ENCODE peak calls at places on chromosome 20, in nine cellular contexts. N is spleen, M is stomach, V is uterus, P is endothelial cell of umbilical vein, F is ovary, R is IMR-90, U is A549, H is heart left ventricle. E is an unnamed sample.

GRCh38 chr20:60453847-60454246 is 495.6 kb downstream of the CDH26 start:
- DNase-seq in U (no peak), P (no peak), M (no peak), F (no peak), R (no peak), H (no peak), N (no peak), V (no peak), E (no peak)

GRCh38 chr20:58650181-58650775 is 805 bp upstream of the STX16 start:
- DNase-seq in V (no peak), P (no peak), R (no peak), N (peak; percentile 91), F (peak; percentile 75), M (no peak), U (no peak), H (peak; percentile 69), E (peak; percentile 15)

GRCh38 chr20:35901678-35902544 is 52.4 kb downstream of the SCAND1 start:
- DNase-seq in F (no peak), P (peak; percentile 65), U (peak; percentile 80), N (no peak), H (no peak), R (peak; percentile 97), V (no peak), M (no peak), E (no peak)

GRCh38 chr20:35395728-35396127 is 16.0 kb downstream of the UQCC1 start:
- DNase-seq in M (no peak), P (peak; percentile 48), F (no peak), V (no peak), U (no peak), N (no peak), H (no peak), R (peak; percentile 81), E (no peak)

GRCh38 chr20:3101737-3102574 is 17.4 kb upstream of the AVP start:
- DNase-seq in V (no peak), M (no peak), N (no peak), R (no peak), F (no peak), U (no peak), H (no peak), P (no peak), E (no peak)

GRCh38 chr20:38588303-38588702 is 7.3 kb downstream of the ADIG start:
- DNase-seq in F (no peak), M (no peak), R (no peak), U (no peak), P (no peak), V (no peak), H (no peak), N (no peak), E (no peak)

GRCh38 chr20:63133481-63134091 is 82.3 kb downstream of the YTHDF1 start:
- DNase-seq in N (peak; percentile 41), V (no peak), M (no peak), U (no peak), P (no peak), F (no peak), H (peak; percentile 50), R (no peak), E (no peak)

GRCh38 chr20:1154224-1154623 is 30.6 kb downstream of the TMEM74B start:
- DNase-seq in U (no peak), M (no peak), N (no peak), H (no peak), P (no peak), F (no peak), V (no peak), R (no peak), E (no peak)

GRCh38 chr20:38881806-38882440 is 44.3 kb upstream of the FAM83D start:
- DNase-seq in H (no peak), M (no peak), V (no peak), R (no peak), F (no peak), P (no peak), N (peak; percentile 51), U (no peak), E (no peak)

GRCh38 chr20:49700411-49701185 is 13.1 kb downstream of the B4GALT5 start:
- DNase-seq in U (no peak), N (no peak), F (no peak), R (peak; percentile 81), H (no peak), P (peak; percentile 85), M (no peak), V (no peak), E (no peak)

GRCh38 chr20:15061955-15062354 is 724.5 kb upstream of the FLRT3 start:
- DNase-seq in V (no peak), R (no peak), N (no peak), H (no peak), M (no peak), F (no peak), U (no peak), P (no peak), E (peak; percentile 66)

GRCh38 chr20:36322131-36322530 is 16.0 kb downstream of the DLGAP4 start:
- DNase-seq in V (no peak), M (no peak), P (no peak), U (no peak), F (no peak), R (no peak), H (no peak), N (no peak), E (no peak)

GRCh38 chr20:35369804-35370203 is 42.0 kb downstream of the UQCC1 start:
- DNase-seq in M (no peak), P (no peak), U (no peak), R (peak; percentile 87), V (no peak), F (no peak), N (no peak), H (no peak), E (no peak)

GRCh38 chr20:41141153-41141815 is 3.9 kb downstream of the PLCG1 start:
- DNase-seq in N (no peak), V (peak; percentile 66), U (no peak), F (no peak), H (peak; percentile 74), P (peak; percentile 86), M (no peak), R (peak; percentile 58), E (peak; percentile 33)

GRCh38 chr20:62703853-62704228 is 4.8 kb upstream of the NTSR1 start:
- DNase-seq in R (no peak), F (no peak), H (peak; percentile 61), U (no peak), M (no peak), P (no peak), N (no peak), V (no peak), E (no peak)

GRCh38 chr20:17816804-17817590 is 117.2 kb downstream of the BANF2 start:
- DNase-seq in R (no peak), N (no peak), P (no peak), M (no peak), U (no peak), F (no peak), V (no peak), H (no peak), E (no peak)

DNA sequence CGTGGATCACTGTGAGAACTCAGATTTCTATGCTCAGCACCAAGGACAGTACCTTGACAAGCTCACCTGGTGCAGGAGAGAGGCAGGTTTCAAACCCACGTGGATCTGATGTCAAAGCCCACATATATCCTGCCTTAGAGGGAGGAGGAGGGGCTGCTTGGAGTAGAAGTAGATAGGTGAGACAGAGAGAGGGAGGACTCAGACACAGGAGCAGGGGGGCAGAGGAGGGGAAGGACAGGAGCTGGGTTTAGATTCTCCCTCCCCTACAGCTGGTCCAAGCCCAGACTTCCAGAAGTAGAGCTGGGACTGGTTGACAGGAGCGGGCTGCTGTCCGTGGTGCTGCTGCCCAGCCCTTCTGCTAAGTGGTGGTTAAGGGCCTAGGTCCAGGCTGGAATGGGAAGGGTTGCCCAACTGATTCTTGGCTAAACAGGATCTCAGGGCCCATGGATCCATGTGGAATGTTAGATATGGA is 77.5 kb downstream of the CDH22 start:
- DNase-seq in H (no peak), M (no peak), F (peak; percentile 35), V (no peak), U (no peak), N (no peak), R (peak; percentile 24), P (peak; percentile 21), E (no peak)
- TF ChIP-seq POLR2A in H (no peak), M (no peak), F (no peak), V (no peak), U (no peak), N (no peak), R (no peak), P (no peak), E (no peak)

GRCh38 chr20:19785886-19786285 is 27.8 kb downstream of the RIN2 start:
- DNase-seq in F (no peak), H (no peak), V (no peak), M (no peak), P (no peak), N (no peak), U (no peak), R (peak; percentile 42), E (no peak)

GRCh38 chr20:19786311-19786710 is 28.3 kb downstream of the RIN2 start:
- DNase-seq in U (no peak), F (no peak), V (peak; percentile 36), R (peak; percentile 92), P (peak; percentile 91), N (no peak), H (no peak), M (no peak), E (peak; percentile 49)

GRCh38 chr20:19783966-19784401 is 25.9 kb downstream of the RIN2 start:
- DNase-seq in P (peak; percentile 72), M (peak; percentile 36), H (peak; percentile 72), V (no peak), N (no peak), R (peak; percentile 82), F (no peak), U (no peak), E (peak; percentile 62)

GRCh38 chr20:19785173-19785799 is 27.2 kb downstream of the RIN2 start:
- DNase-seq in V (no peak), N (no peak), M (no peak), F (no peak), P (no peak), U (no peak), R (peak; percentile 68), H (no peak), E (no peak)

GRCh38 chr20:19784511-19785172 is 26.6 kb downstream of the RIN2 start:
- DNase-seq in P (peak; percentile 91), N (no peak), H (no peak), R (peak; percentile 91), F (peak; percentile 40), V (peak; percentile 68), M (peak; percentile 38), U (peak; percentile 68), E (peak; percentile 66)
- TF ChIP-seq CTCF in P (peak; percentile 70), N (peak; percentile 73), H (peak; percentile 87), R (peak; percentile 87), F (peak; percentile 63), V (peak; percentile 72), M (no peak), U (peak; percentile 97), E (peak; percentile 91)

GRCh38 chr20:33004141-33004751 is at the start of gene SUN5:
- DNase-seq in M (no peak), V (no peak), F (no peak), N (peak; percentile 33), R (no peak), P (no peak), U (no peak), H (no peak), E (no peak)
- H3K4me1 ChIP-seq in M (no peaks in the 10 kb centered on the region), V (no peaks in the 10 kb centered on the region), F (no peaks in the 10 kb centered on the region), N (peaks cover 5% of the 10 kb centered on the region), R (no peaks in the 10 kb centered on the region), P (no peaks in the 10 kb centered on the region), U (peaks cover under 1% of the 10 kb centered on the region), H (no peaks in the 10 kb centered on the region), E (no peaks in the 10 kb centered on the region)

DNA sequence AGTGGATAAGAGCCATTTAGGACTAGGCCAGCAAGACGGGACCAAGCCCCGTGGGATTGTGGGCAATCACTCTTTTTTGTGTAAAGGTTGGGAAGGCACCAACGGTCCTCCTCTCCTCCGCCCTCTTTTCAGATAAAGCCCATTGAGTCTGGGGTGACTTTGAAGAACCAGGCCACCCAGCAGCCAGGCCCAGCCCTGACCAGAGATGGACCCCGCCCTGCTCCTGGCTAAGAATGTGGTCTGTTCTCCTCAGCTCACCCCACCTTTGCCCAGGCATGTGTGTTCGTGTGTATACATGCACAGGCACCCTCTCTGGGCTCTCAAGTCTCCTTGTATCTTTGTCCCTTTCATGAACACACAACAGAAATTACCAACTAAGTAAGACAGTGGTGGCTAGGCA is 9.1 kb downstream of the SDC4 start:
- DNase-seq in N (no peak), H (no peak), V (no peak), M (peak; percentile 61), U (no peak), R (no peak), F (no peak), P (no peak), E (no peak)
- TF ChIP-seq POLR2A in N (no peak), H (no peak), V (no peak), M (no peak), U (no peak), R (no peak), F (no peak), P (no peak), E (no peak)

E was measured in thyroid gland.